ENCODE peak calls at places on chromosomes 13 and 19, in seven cellular contexts. S, W, A, X, G, C and T are unnamed samples.

GRCh38 chr19:15283141-15283885 is 49.0 kb downstream of the BRD4 start:
- DNase-seq in S (peak), A (peak), G (no peak), W (no peak), X (no peak), C (no peak), T (no peak)

GRCh38 chr13:24033527-24034302 is 126.8 kb upstream of the SPATA13 start:
- DNase-seq in W (no peak), C (no peak), G (no peak), X (no peak), S (peak), A (no peak), T (no peak)

GRCh38 chr19:40322271-40322610 is 26.0 kb downstream of the C19orf47 start:
- DNase-seq in W (no peak), C (no peak), S (peak), X (no peak), A (no peak), G (no peak), T (no peak)

GRCh38 chr19:35714601-35715354 is 3.0 kb upstream of the KMT2B start:
- DNase-seq in X (no peak), A (no peak), C (no peak), S (no peak), W (no peak), G (peak), T (no peak)

GRCh38 chr13:30818323-30818960 is 83.1 kb downstream of the ALOX5AP start:
- DNase-seq in X (no peak), W (no peak), C (no peak), G (no peak), A (no peak), S (peak), T (no peak)

GRCh38 chr19:9917322-9917721 is 19.0 kb downstream of the OLFM2 start:
- DNase-seq in W (no peak), G (peak), X (peak), S (peak), A (no peak), C (no peak), T (peak)

GRCh38 chr19:45615795-45616708 is 14.0 kb upstream of the GPR4 start:
- DNase-seq in S (peak), X (peak), C (no peak), A (peak), W (peak), G (peak), T (no peak)

GRCh38 chr13:42076309-42076713 is 27.9 kb downstream of the DGKH start:
- DNase-seq in C (no peak), S (peak), X (no peak), W (no peak), A (no peak), G (no peak), T (no peak)

GRCh38 chr13:41177616-41178015 is 16.8 kb downstream of the KBTBD7 start:
- DNase-seq in S (peak), W (no peak), G (no peak), X (no peak), C (no peak), A (no peak), T (no peak)

GRCh38 chr13:106755542-106755941 is 187.6 kb upstream of the ARGLU1 start:
- DNase-seq in A (no peak), G (no peak), C (no peak), S (no peak), X (no peak), W (no peak), T (no peak)

GRCh38 chr13:88000239-88000638 is 329.1 kb downstream of the SLITRK5 start:
- DNase-seq in C (no peak), X (no peak), S (peak), G (no peak), W (no peak), A (no peak), T (no peak)

GRCh38 chr19:45607071-45608029 is 5.3 kb upstream of the GPR4 start:
- DNase-seq in C (peak), A (peak), X (peak), S (peak), G (peak), W (peak), T (no peak)

GRCh38 chr19:4467835-4468234 is 4.3 kb upstream of the HDGFL2 start:
- DNase-seq in W (no peak), X (no peak), C (no peak), S (no peak), A (no peak), G (no peak), T (no peak)

GRCh38 chr13:40777166-40777956 is 6.4 kb upstream of the MRPS31 start:
- DNase-seq in S (peak), C (no peak), W (peak), A (no peak), G (peak), X (peak), T (no peak)

GRCh38 chr19:40411125-40411842 is 1.9 kb downstream of the PRX start:
- DNase-seq in C (no peak), W (peak), G (no peak), S (no peak), X (no peak), A (peak), T (no peak)

DNA sequence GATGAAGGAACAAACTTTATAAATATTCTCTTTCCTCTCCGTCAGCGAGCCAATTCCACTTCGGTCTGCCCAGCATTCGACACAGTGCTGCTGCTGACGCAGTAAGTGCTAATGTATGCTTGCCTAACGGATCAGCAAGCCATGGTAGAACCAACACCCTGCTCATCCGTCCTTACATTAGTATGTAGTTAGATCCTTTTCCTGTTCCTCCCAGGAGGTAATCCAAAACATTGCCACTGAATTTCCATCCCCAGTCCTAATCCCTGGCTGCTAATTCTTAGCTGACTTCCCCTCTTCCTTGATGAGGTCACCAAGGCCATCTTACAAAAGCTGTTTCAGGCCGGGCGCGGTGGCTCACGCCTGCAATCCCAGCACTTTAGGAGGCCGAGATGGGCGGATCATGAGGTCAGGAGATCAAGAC is 88.0 kb downstream of the STARD13 start:
- DNase-seq in X (no peak), C (no peak), A (no peak), G (no peak), W (no peak), S (no peak), T (no peak)
- H3K27ac ChIP-seq in X (no peak), C (no peak), A (no peak), G (no peak), W (peak), S (no peak), T (no peak)

GRCh38 chr13:33277351-33277750 is 8.2 kb downstream of the STARD13 start:
- DNase-seq in X (no peak), A (no peak), C (no peak), W (no peak), G (no peak), S (no peak), T (no peak)
- H3K27ac ChIP-seq in X (peak), A (peak), C (peak), W (peak), G (peak), S (peak), T (no peak)

GRCh38 chr13:77329133-77330008 is 2.5 kb upstream of the MYCBP2 start:
- DNase-seq in W (peak), C (peak), A (peak), S (peak), X (peak), G (peak), T (peak)
- H3K27ac ChIP-seq in W (peak), C (peak), A (peak), S (peak), X (peak), G (peak), T (peak)

DNA sequence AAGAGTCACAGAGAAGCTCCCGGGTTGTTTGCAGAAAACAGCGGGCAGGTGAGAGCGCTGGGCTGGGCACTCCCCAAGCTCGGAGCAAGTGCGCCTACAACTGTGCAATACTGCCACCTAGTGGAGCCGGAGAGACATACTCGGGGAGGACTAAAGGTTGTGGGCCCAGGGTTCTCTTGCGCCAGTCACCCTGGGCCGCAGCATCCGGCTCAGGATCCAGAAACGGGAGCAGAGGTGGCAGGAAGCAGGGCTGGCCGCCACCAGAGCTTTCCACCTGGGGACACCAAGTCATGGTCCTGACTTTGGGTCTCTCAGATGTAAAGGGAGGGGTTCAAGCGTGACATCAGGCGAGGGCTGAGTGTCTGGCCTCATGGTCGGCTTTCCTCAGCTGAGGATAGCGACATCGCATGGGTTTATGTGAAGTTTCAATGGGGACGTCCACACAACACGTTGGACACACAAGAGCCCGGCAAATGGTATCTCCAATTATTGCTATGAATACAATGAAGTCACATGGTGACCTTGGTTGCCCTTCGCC is 11.2 kb upstream of the KLK4 start:
- DNase-seq in G (peak), W (peak), S (peak), X (peak), C (peak), A (peak), T (no peak)
- H3K27ac ChIP-seq in G (no peak), W (no peak), S (no peak), X (no peak), C (no peak), A (no peak), T (no peak)